ENCODE peak calls at places on chromosomes 16 and 17, in six cellular contexts. B, O, K, D, M and F are unnamed samples.

GRCh38 chr17:50155115-50155819 is 4.8 kb upstream of the PPP1R9B start:
- DNase-seq in O (no peak), M (peak; percentile 60), B (no peak), D (no peak), K (peak; percentile 46), F (peak; percentile 87)

GRCh38 chr17:19401321-19402010 is 9.6 kb upstream of the RNF112 start:
- DNase-seq in O (no peak), K (no peak), M (no peak), B (no peak), D (no peak), F (no peak)

GRCh38 chr16:19152042-19152441 is 16.0 kb upstream of the SYT17 start:
- DNase-seq in D (no peak), O (no peak), B (no peak), M (no peak), K (no peak), F (no peak)

GRCh38 chr16:86575754-86576557 is 2.4 kb upstream of the FOXL1 start:
- DNase-seq in B (no peak), D (peak; percentile 97), O (peak; percentile 99), K (peak; percentile 40), M (peak; percentile 87), F (peak; percentile 97)

GRCh38 chr17:9890124-9890523 is 14.9 kb downstream of the RCVRN start:
- DNase-seq in O (no peak), K (no peak), D (peak; percentile 43), M (peak; percentile 35), B (no peak), F (peak; percentile 46)

GRCh38 chr16:81831722-81832126 is 52.6 kb downstream of the PLCG2 start:
- DNase-seq in M (no peak), B (peak; percentile 70), O (no peak), K (no peak), D (no peak), F (no peak)

GRCh38 chr17:6526362-6527152 is 29.8 kb downstream of the PITPNM3 start:
- DNase-seq in M (no peak), K (no peak), O (no peak), B (no peak), D (no peak), F (peak; percentile 35)

GRCh38 chr17:63345598-63345997 is 100.5 kb downstream of the CYB561 start:
- DNase-seq in O (no peak), K (no peak), D (no peak), B (no peak), M (no peak), F (no peak)

GRCh38 chr16:89828199-89828869 is at the start of gene SPIRE2:
- DNase-seq in D (no peak), B (peak; percentile 74), M (peak; percentile 94), K (peak; percentile 78), O (peak; percentile 66), F (peak; percentile 79)

GRCh38 chr17:65175952-65176351 is 38.8 kb downstream of the RGS9 start:
- DNase-seq in K (no peak), B (no peak), O (no peak), D (no peak), M (no peak), F (no peak)

GRCh38 chr16:7285520-7285919 is 47.1 kb upstream of the RBFOX1 start:
- DNase-seq in O (no peak), D (no peak), K (no peak), B (no peak), M (no peak), F (no peak)

GRCh38 chr16:7289299-7289698 is 43.3 kb upstream of the RBFOX1 start:
- DNase-seq in O (no peak), M (no peak), B (no peak), K (no peak), D (no peak), F (no peak)

DNA sequence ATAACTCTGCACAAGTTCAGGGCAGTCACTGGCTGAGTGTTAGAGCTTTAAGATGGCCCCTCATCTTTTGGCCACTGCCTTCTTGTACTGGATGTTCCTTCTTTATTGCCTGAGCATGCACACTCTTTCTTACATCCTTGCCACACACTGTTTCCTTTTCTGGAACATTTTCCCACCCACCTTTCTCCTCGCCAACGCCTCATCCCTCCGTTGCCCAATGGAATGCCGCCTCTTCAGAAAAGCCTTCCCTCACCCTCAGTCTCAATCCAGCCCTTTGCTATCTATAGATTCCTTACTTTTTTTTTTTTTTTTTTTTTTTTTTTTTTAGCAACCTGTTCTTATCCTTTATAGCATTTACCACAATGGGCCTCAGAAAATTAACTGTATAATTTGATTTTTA is 47.9 kb upstream of the RBFOX1 start:
- DNase-seq in B (no peak), K (no peak), M (no peak), O (no peak), D (no peak), F (no peak)
- H3K4me3 ChIP-seq in B (no peak overlapping the region), K (no peak overlapping the region), M (no peak overlapping the region), O (no peak overlapping the region), D (no peak overlapping the region), F (no peak overlapping the region)

DNA sequence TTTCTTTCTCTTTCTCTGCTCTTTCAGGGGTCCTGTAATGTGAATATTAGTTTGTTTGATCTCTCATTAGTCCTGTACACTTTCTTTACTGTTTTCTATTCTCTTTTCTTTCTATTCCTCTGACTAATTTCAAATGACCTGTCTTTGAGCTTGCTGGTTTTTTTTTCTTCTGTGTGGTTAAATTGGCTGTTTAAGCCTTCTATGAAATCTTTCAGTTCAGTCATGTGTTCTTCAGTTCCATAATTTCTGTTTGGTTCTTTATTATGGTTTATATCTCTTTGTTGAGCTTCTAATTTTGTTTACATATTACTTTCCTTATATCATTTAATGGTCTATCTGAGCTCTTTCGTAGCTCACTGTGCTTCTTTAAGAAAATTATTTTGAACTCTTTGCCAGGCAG is 31.3 kb upstream of the NKD1 start:
- DNase-seq in M (no peak), K (no peak), D (no peak), B (no peak), O (no peak), F (no peak)
- TF ChIP-seq CTCF in M (no peak), K (no peak), D (no peak), B (no peak), O (no peak), F (no peak)

GRCh38 chr16:31701734-31702133 is 171.9 kb upstream of the ZNF267 start:
- DNase-seq in D (no peak), M (no peak), O (no peak), B (no peak), K (no peak), F (no peak)
- H3K4me3 ChIP-seq in D (peak overlapping the region; percentile 91), M (no peak overlapping the region), O (no peak overlapping the region), B (no peak overlapping the region), K (no peak overlapping the region), F (no peak overlapping the region)

GRCh38 chr16:13553453-13553985 is 366.4 kb upstream of the ERCC4 start:
- DNase-seq in D (no peak), K (no peak), B (no peak), M (no peak), O (no peak), F (no peak)

GRCh38 chr16:13550254-13550653 is 369.7 kb upstream of the ERCC4 start:
- DNase-seq in B (no peak), K (no peak), O (no peak), M (no peak), D (no peak), F (no peak)

GRCh38 chr16:13554020-13554419 is 365.9 kb upstream of the ERCC4 start:
- DNase-seq in D (no peak), M (no peak), B (no peak), K (no peak), O (no peak), F (no peak)

GRCh38 chr16:13552960-13553257 is 367.0 kb upstream of the ERCC4 start:
- DNase-seq in O (no peak), K (no peak), B (no peak), M (no peak), D (no peak), F (no peak)

DNA sequence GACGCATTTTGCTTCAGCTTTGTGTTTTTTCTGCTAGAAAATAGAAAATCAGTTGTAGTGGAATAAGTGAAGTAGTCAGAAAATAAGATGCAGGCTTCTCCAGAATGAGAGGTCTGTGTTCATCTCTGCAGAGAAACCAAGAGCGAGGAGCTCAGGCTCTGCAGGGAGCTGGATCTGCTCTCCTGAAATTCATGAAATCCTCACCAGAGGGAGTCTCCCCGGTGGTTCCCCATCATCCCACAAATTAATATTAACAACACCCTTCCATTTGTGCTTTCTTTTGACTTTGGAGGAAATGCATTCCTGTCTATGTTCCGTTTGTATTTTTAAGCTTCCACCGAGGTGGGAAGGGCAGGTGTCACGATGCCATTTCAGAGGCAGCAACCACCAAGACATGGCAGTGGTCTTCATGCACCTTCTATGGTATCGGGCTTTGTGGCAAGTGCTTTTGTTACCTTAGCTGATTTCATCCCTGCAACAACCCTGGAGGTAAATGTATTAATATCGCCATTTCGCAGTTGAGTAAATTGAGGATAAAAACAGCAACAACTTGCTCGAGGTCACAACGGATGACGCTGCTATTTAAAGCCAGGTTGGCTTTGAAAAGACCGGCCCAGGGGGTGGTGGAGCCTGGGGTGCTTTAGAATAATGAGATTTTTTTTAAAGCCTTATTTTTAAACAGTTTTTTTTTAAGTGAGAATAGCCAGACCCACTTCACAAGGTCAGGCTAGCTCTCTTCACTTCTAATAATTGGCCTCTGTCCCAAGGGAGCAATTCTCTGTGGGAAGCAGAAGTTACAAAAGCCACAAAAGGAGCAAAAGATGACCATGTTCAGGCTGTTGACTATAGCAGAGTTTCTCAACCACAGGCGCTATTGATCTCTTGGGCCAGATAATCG is 367.6 kb upstream of the ERCC4 start:
- DNase-seq in O (no peak), K (no peak), D (no peak), B (no peak), M (no peak), F (no peak)
- TF ChIP-seq CTCF in O (no peak), K (no peak), D (no peak), B (no peak), M (no peak), F (no peak)

DNA sequence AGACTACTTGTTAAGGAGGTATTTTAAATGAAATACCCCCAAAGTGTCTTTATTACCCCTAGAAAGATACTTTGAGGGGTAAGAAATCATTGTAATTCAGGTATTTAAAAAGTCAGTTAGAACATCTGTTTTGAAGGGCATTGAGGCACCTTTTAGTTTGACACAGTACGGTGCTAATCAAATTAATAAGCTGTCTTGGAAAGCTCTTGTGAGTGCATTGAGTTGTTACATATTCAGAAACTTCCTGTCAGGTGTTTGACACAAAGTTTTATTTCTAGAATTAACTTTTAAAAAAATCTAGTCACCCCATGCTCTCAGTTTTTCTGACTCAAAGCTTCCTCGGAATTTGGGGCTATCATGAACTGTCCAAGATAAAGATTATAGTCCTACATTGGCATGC is 4.6 kb downstream of the RBBP6 start:
- DNase-seq in M (no peak), D (no peak), B (no peak), O (no peak), K (no peak), F (no peak)
- H3K4me3 ChIP-seq in M (no peak overlapping the region), D (no peak overlapping the region), B (no peak overlapping the region), O (no peak overlapping the region), K (no peak overlapping the region), F (no peak overlapping the region)